ENCODE peak calls at places on chromosome 11, in ten cellular contexts. X is HEK293T; I is gastrocnemius medialis; U is DMS79; S is H7; Y is LoVo; C is B cell; K is activated T-cell treated with anti-CD3 and anti-CD28 coated beads, Interleukin-2, amount 50 U/mL, for 72 hours; V is globus pallidus; R is body of pancreas. N is an unnamed sample.
A peak's percentile ranks its signal among the peaks of the same experiment; 100 is the strongest.

GRCh38 chr11:72965672-72966071 is 151.5 kb downstream of the ATG16L2 start:
- DNase-seq in X (no peak), I (no peak), U (no peak), S (no peak), Y (no peak), C (no peak), K (no peak), V (no peak), R (no peak), N (no peak)

GRCh38 chr11:79413258-79413657 is 27.6 kb downstream of the TENM4 start:
- DNase-seq in X (peak; percentile 17), I (peak; percentile 60), U (no peak), S (peak; percentile 76), Y (no peak), C (no peak), K (no peak), V (peak; percentile 38), R (peak; percentile 71), N (no peak)

GRCh38 chr11:60767388-60767811 is 10.7 kb downstream of the MS4A15 start:
- DNase-seq in X (no peak), I (no peak), U (no peak), S (peak; percentile 95), Y (no peak), C (no peak), K (peak; percentile 28), V (no peak), R (no peak), N (peak; percentile 37)

GRCh38 chr11:8810331-8811301 is 100.4 kb upstream of the AKIP1 start:
- DNase-seq in X (no peak), I (peak; percentile 57), U (peak; percentile 63), S (peak; percentile 92), Y (no peak), C (peak; percentile 9), K (peak; percentile 31), V (peak; percentile 84), R (peak; percentile 91), N (peak; percentile 22)

GRCh38 chr11:123587044-123587443 is 67.4 kb downstream of the SCN3B start:
- DNase-seq in X (no peak), I (no peak), U (no peak), S (no peak), Y (peak; percentile 9), C (no peak), K (no peak), V (no peak), R (no peak), N (no peak)

GRCh38 chr11:72972541-72973128 is 158.4 kb downstream of the ATG16L2 start:
- DNase-seq in X (no peak), I (no peak), U (no peak), S (no peak), Y (no peak), C (no peak), K (no peak), V (no peak), R (no peak), N (no peak)

GRCh38 chr11:72676874-72677341 is 2.7 kb upstream of the PDE2A start:
- DNase-seq in X (peak; percentile 82), I (no peak), U (no peak), S (peak; percentile 96), Y (peak; percentile 8), C (peak; percentile 70), K (peak; percentile 76), V (no peak), R (peak; percentile 65), N (peak; percentile 69)

GRCh38 chr11:128394436-128395089 is 192.8 kb downstream of the ETS1 start:
- DNase-seq in X (no peak), I (no peak), U (no peak), S (no peak), Y (no peak), C (no peak), K (no peak), V (no peak), R (no peak), N (no peak)

GRCh38 chr11:78080818-78081495 is 1.3 kb upstream of the NDUFC2 start:
- DNase-seq in X (no peak), I (no peak), U (no peak), S (no peak), Y (no peak), C (no peak), K (no peak), V (no peak), R (no peak), N (no peak)

GRCh38 chr11:126282361-126282741 is 542 bp upstream of the TIRAP start:
- DNase-seq in X (peak; percentile 48), I (peak; percentile 20), U (peak; percentile 73), S (peak; percentile 82), Y (no peak), C (peak; percentile 42), K (peak; percentile 35), V (peak; percentile 36), R (peak; percentile 46), N (peak; percentile 39)

GRCh38 chr11:118088531-118088930 is 1.8 kb upstream of the SMIM35 start:
- DNase-seq in X (no peak), I (no peak), U (no peak), S (no peak), Y (peak; percentile 3), C (peak; percentile 12), K (no peak), V (peak; percentile 43), R (peak; percentile 45), N (no peak)

GRCh38 chr11:104570088-104570701 is 328.1 kb downstream of the CASP12 start:
- DNase-seq in X (no peak), I (no peak), U (no peak), S (no peak), Y (no peak), C (no peak), K (no peak), V (no peak), R (no peak), N (no peak)

GRCh38 chr11:22115470-22116037 is 77.3 kb upstream of the ANO5 start:
- DNase-seq in X (no peak), I (peak; percentile 37), U (no peak), S (no peak), Y (no peak), C (no peak), K (no peak), V (no peak), R (no peak), N (no peak)

GRCh38 chr11:7892751-7893356 is 38.2 kb downstream of the OR10A6 start:
- DNase-seq in X (peak; percentile 63), I (no peak), U (peak; percentile 26), S (peak; percentile 51), Y (peak; percentile 71), C (peak; percentile 35), K (no peak), V (peak; percentile 25), R (peak; percentile 30), N (no peak)

GRCh38 chr11:75429902-75430691 is 2.9 kb downstream of the KLHL35 start:
- DNase-seq in X (no peak), I (no peak), U (peak; percentile 76), S (peak; percentile 92), Y (peak; percentile 84), C (peak; percentile 64), K (peak; percentile 69), V (no peak), R (peak; percentile 68), N (peak; percentile 73)

GRCh38 chr11:61592176-61592575 is 11.3 kb upstream of the SYT7 start:
- DNase-seq in X (no peak), I (no peak), U (no peak), S (no peak), Y (no peak), C (no peak), K (no peak), V (no peak), R (no peak), N (no peak)

GRCh38 chr11:59822989-59823566 is 12.5 kb upstream of the MRPL16 start:
- DNase-seq in X (peak; percentile 45), I (no peak), U (no peak), S (peak; percentile 36), Y (peak; percentile 61), C (peak; percentile 61), K (peak; percentile 23), V (peak; percentile 46), R (peak; percentile 73), N (peak; percentile 11)

GRCh38 chr11:66369073-66369894 is 2.3 kb downstream of the SLC29A2 start:
- DNase-seq in X (no peak), I (no peak), U (no peak), S (peak; percentile 41), Y (no peak), C (no peak), K (no peak), V (no peak), R (no peak), N (no peak)

GRCh38 chr11:100734743-100735527 is 47.8 kb downstream of the ARHGAP42 start:
- DNase-seq in X (no peak), I (no peak), U (no peak), S (no peak), Y (no peak), C (peak; percentile 4), K (no peak), V (no peak), R (no peak), N (no peak)

GRCh38 chr11:69801513-69802335 is 17.5 kb downstream of the FGF3 start:
- DNase-seq in X (peak; percentile 68), I (no peak), U (no peak), S (peak; percentile 94), Y (no peak), C (peak; percentile 28), K (peak; percentile 44), V (no peak), R (peak; percentile 9), N (peak; percentile 29)

GRCh38 chr11:67648796-67649613 is 1.5 kb downstream of the ACY3 start:
- DNase-seq in X (no peak), I (no peak), U (no peak), S (peak; percentile 43), Y (no peak), C (peak; percentile 68), K (no peak), V (peak; percentile 43), R (no peak), N (peak; percentile 25)

GRCh38 chr11:61955031-61955415 is 4.9 kb downstream of the BEST1 start:
- DNase-seq in X (peak; percentile 3), I (peak; percentile 65), U (peak; percentile 11), S (peak; percentile 94), Y (no peak), C (peak; percentile 44), K (no peak), V (peak; percentile 71), R (peak; percentile 77), N (no peak)

GRCh38 chr11:1870721-1871466 is 18.0 kb downstream of the LSP1 start:
- DNase-seq in X (no peak), I (no peak), U (no peak), S (no peak), Y (no peak), C (no peak), K (no peak), V (no peak), R (peak; percentile 74), N (peak; percentile 53)

GRCh38 chr11:69035150-69035958 is 13.4 kb upstream of the TPCN2 start:
- DNase-seq in X (no peak), I (no peak), U (no peak), S (peak; percentile 70), Y (no peak), C (no peak), K (no peak), V (no peak), R (no peak), N (no peak)

GRCh38 chr11:69328231-69328630 is 34.3 kb downstream of the MYEOV start:
- DNase-seq in X (no peak), I (no peak), U (no peak), S (no peak), Y (no peak), C (no peak), K (no peak), V (no peak), R (no peak), N (no peak)

GRCh38 chr11:3665336-3666022 is 5.7 kb downstream of the CHRNA10 start:
- DNase-seq in X (no peak), I (no peak), U (no peak), S (no peak), Y (no peak), C (no peak), K (no peak), V (no peak), R (no peak), N (no peak)

GRCh38 chr11:66492161-66492865 is 12.1 kb downstream of the DPP3 start:
- DNase-seq in X (no peak), I (no peak), U (peak; percentile 26), S (peak; percentile 59), Y (no peak), C (no peak), K (no peak), V (no peak), R (no peak), N (no peak)

GRCh38 chr11:116727990-116728389 is 44.8 kb downstream of the BUD13 start:
- DNase-seq in X (no peak), I (no peak), U (no peak), S (peak; percentile 20), Y (no peak), C (no peak), K (no peak), V (no peak), R (no peak), N (no peak)